ENCODE peak calls at places on chromosomes 5 and 9, in five cellular contexts. D, H, F, G and P are unnamed samples.

GRCh38 chr9:83662933-83663332 is 40.0 kb downstream of the IDNK start:
- DNase-seq in D (no peak), H (no peak), F (no peak), G (no peak), P (no peak)

GRCh38 chr5:100896054-100896453 is 7.0 kb downstream of the ST8SIA4 start:
- DNase-seq in D (no peak), H (no peak), F (no peak), G (no peak), P (no peak)

GRCh38 chr5:23648656-23649055 is 141.2 kb downstream of the PRDM9 start:
- DNase-seq in D (no peak), H (no peak), F (no peak), G (no peak), P (no peak)

GRCh38 chr5:95638632-95639031 is 7.9 kb upstream of the RFESD start:
- DNase-seq in D (no peak), H (no peak), F (no peak), G (no peak), P (no peak)

GRCh38 chr9:116124472-116125040 is 29.0 kb upstream of the PAPPA start:
- DNase-seq in D (no peak), H (no peak), F (peak), G (no peak), P (no peak)

GRCh38 chr9:131273146-131273545 is 3.2 kb downstream of the FAM78A start:
- DNase-seq in D (no peak), H (no peak), F (no peak), G (no peak), P (no peak)

GRCh38 chr5:1479581-1480188 is 34.4 kb upstream of the SLC6A3 start:
- DNase-seq in D (peak), H (peak), F (peak), G (no peak), P (no peak)

GRCh38 chr9:85339337-85339736 is 402.4 kb downstream of the AGTPBP1 start:
- DNase-seq in D (no peak), H (no peak), F (no peak), G (no peak), P (no peak)

GRCh38 chr9:115615821-115616665 is 498.1 kb upstream of the TNC start:
- DNase-seq in D (no peak), H (no peak), F (peak), G (no peak), P (peak)

GRCh38 chr5:140220032-140220697 is 45.2 kb downstream of the CYSTM1 start:
- DNase-seq in D (no peak), H (no peak), F (peak), G (no peak), P (no peak)

GRCh38 chr5:140113180-140113698 is 670 bp upstream of the PURA start:
- DNase-seq in D (peak), H (peak), F (peak), G (peak), P (no peak)

GRCh38 chr5:173035904-173036707 is 20.0 kb upstream of the CREBRF start:
- DNase-seq in D (no peak), H (no peak), F (no peak), G (no peak), P (no peak)

GRCh38 chr5:158797498-158797845 is 302.2 kb downstream of the EBF1 start:
- DNase-seq in D (no peak), H (no peak), F (no peak), G (no peak), P (no peak)

GRCh38 chr5:158798140-158798539 is 301.6 kb downstream of the EBF1 start:
- DNase-seq in D (no peak), H (no peak), F (no peak), G (no peak), P (no peak)

GRCh38 chr5:158801286-158801685 is 298.4 kb downstream of the EBF1 start:
- DNase-seq in D (no peak), H (no peak), F (no peak), G (no peak), P (no peak)

GRCh38 chr5:158792186-158792585 is 307.5 kb downstream of the EBF1 start:
- DNase-seq in D (no peak), H (no peak), F (no peak), G (no peak), P (no peak)

DNA sequence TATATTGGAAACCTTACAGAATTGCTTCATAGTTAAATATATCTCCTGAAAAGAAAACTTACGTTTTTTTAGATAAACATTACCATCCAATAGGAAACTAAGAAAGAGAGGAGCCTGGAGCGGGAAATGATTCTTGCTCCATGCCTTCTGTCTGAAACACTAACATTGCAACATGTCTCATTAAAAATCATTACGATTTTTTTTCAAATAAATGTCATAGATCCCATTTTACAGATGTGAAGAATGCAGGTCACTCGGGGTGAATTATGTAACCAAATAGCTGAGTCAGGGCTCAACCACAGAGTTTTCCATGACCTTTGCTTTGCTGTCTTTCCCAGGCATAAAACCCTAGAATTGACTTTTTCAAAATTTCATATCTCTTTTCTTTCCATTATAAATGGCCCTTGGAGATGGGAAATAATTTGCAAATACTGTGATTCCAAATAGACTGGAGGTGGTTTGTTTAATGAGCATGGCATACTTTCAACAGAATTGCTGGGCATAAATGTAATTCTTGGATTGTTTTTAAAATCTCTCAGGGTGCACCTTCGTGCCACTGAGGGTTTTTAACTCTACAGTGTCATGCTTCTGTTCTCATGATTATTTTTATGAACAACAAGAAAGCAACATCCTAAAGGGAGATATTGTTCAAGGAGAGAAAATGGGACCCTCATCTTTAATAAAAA is 302.8 kb downstream of the EBF1 start:
- DNase-seq in D (no peak), H (no peak), F (no peak), G (no peak), P (no peak)
- H3K4me3 ChIP-seq in D (no peak), H (no peak), F (no peak), G (no peak), P (no peak)

GRCh38 chr5:138539791-138540190 is 3.2 kb downstream of the ETF1 start:
- DNase-seq in D (no peak), H (no peak), F (no peak), G (no peak), P (no peak)
- H3K4me3 ChIP-seq in D (no peak), H (no peak), F (no peak), G (no peak), P (no peak)

GRCh38 chr5:118791986-118792734 is 196.2 kb downstream of the DTWD2 start:
- DNase-seq in D (peak), H (peak), F (peak), G (no peak), P (peak)
- H3K4me3 ChIP-seq in D (no peak), H (no peak), F (no peak), G (peak), P (no peak)

DNA sequence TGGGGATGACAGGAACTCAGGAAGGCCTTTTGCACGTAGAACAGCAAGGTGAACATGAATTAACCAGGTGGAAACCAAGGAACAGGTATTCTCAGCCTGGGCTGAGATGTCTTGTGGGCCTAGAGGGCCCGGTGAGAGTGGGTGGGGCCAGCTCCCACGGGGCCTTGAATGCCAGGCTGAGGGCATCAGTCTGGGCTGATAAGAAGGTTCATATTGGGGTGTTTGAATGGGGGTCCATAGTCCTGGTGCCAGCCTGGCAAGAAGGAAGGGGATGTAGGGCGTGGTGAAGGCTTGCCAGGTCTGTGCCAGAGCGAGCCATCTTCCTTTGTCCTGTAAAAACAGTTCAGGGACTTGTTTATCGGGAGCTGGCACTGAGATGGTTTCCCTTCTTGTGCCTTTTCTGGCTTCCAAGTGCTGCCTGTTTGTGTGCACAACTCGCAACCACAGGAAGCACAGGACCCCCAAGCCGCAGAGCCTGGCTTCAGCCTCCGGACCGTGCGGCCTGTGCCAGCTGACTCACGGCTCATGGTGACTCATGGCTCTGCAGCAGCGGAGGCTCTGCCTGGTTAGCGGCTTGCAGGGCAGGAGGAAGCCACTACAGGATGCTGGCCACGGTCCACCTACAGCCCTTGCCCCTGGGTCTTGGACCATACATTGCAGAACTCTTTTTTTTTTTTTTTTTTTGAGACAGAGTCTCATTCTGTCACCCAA is 2.4 kb downstream of the CARD19 start:
- DNase-seq in D (no peak), H (peak), F (no peak), G (peak), P (no peak)
- H3K4me3 ChIP-seq in D (peak), H (no peak), F (no peak), G (peak), P (no peak)

DNA sequence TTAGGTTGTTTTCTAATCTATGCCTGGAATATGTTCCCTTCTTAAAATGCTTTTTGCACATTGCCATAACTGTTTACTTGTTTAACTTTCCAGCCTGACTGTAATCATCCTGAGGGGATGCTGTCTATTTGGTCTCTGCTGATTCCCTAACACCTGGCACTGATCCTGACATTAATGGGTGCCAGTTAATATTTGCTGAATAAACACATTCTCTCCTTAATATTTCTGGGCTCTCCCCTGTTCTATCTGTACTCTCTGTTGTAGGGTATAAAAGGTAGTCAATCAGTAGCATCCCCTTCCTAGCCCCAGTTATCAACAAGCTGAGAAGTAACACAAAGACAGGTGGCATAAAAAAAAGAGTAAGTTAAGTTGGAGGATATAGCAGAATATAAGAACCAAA is 21.3 kb upstream of the SLC31A2 start:
- DNase-seq in D (no peak), H (no peak), F (no peak), G (no peak), P (no peak)
- H3K4me3 ChIP-seq in D (no peak), H (no peak), F (no peak), G (no peak), P (no peak)

GRCh38 chr9:94869415-94869838 is 142.9 kb downstream of the AOPEP start:
- DNase-seq in D (no peak), H (no peak), F (no peak), G (no peak), P (no peak)

GRCh38 chr9:94870793-94871558 is 144.5 kb downstream of the AOPEP start:
- DNase-seq in D (peak), H (no peak), F (peak), G (no peak), P (no peak)

GRCh38 chr9:94867842-94868312 is 141.4 kb downstream of the AOPEP start:
- DNase-seq in D (no peak), H (peak), F (no peak), G (no peak), P (no peak)

GRCh38 chr9:94868462-94868861 is 142.0 kb downstream of the AOPEP start:
- DNase-seq in D (no peak), H (no peak), F (no peak), G (no peak), P (no peak)

GRCh38 chr9:94870465-94870792 is 143.9 kb downstream of the AOPEP start:
- DNase-seq in D (no peak), H (no peak), F (no peak), G (no peak), P (no peak)
- H3K4me3 ChIP-seq in D (peak), H (no peak), F (no peak), G (no peak), P (no peak)

GRCh38 chr9:132547976-132548730 is 34.3 kb upstream of the BARHL1 start:
- DNase-seq in D (no peak), H (no peak), F (no peak), G (no peak), P (no peak)

GRCh38 chr9:132547436-132547835 is 35.0 kb upstream of the BARHL1 start:
- DNase-seq in D (no peak), H (no peak), F (no peak), G (no peak), P (no peak)

GRCh38 chr9:132547052-132547431 is 35.4 kb upstream of the BARHL1 start:
- DNase-seq in D (no peak), H (no peak), F (no peak), G (no peak), P (no peak)

GRCh38 chr9:132545578-132545977 is 36.8 kb upstream of the BARHL1 start:
- DNase-seq in D (no peak), H (no peak), F (no peak), G (no peak), P (no peak)

GRCh38 chr9:132546148-132547051 is 36.0 kb upstream of the BARHL1 start:
- DNase-seq in D (no peak), H (peak), F (peak), G (no peak), P (no peak)
- H3K4me3 ChIP-seq in D (no peak), H (peak), F (no peak), G (peak), P (no peak)

DNA sequence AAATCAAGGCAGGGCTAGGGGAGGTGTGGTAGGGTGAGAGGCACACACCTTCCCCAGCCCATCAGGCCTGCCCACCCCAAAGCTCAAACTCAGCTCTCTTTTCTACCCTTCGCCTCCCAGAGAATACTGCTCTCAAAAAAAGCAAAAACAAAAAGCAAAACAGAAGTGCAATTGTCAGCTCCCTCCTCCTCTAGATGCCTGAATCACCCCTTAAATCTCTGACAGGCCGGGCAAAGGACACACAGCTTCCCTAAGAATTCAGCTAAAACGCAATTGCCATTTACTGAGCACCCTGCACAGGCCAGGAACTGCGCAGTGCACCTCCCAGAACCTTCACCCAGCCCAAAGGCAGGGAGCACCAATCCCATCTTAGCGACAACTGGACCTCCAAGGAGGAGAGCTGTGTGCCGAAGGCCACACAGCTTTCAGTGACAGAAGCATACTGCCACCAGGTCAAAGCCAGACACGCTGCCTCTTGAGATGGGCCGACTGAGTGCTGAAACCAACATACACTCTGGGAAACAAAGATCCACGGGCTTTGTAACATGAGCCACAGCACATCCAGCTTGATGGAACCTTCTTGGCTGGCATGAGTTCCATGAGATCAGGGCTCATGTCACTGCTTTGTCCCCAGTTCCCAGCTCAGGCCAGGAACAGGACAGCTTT is 53.4 kb upstream of the STXBP1 start:
- DNase-seq in D (no peak), H (no peak), F (no peak), G (no peak), P (no peak)
- H3K4me3 ChIP-seq in D (no peak), H (no peak), F (no peak), G (no peak), P (no peak)

GRCh38 chr5:33474931-33475499 is 34.2 kb downstream of the TARS1 start:
- DNase-seq in D (no peak), H (no peak), F (no peak), G (no peak), P (no peak)

GRCh38 chr5:33477816-33478215 is 37.1 kb downstream of the TARS1 start:
- DNase-seq in D (no peak), H (no peak), F (no peak), G (no peak), P (no peak)

GRCh38 chr5:33475706-33476105 is 34.9 kb downstream of the TARS1 start:
- DNase-seq in D (no peak), H (no peak), F (no peak), G (no peak), P (no peak)

GRCh38 chr5:33479321-33479720 is 38.6 kb downstream of the TARS1 start:
- DNase-seq in D (no peak), H (no peak), F (no peak), G (no peak), P (no peak)

GRCh38 chr5:33476992-33477391 is 36.2 kb downstream of the TARS1 start:
- DNase-seq in D (no peak), H (no peak), F (no peak), G (no peak), P (no peak)
- H3K4me3 ChIP-seq in D (no peak), H (no peak), F (no peak), G (no peak), P (no peak)

DNA sequence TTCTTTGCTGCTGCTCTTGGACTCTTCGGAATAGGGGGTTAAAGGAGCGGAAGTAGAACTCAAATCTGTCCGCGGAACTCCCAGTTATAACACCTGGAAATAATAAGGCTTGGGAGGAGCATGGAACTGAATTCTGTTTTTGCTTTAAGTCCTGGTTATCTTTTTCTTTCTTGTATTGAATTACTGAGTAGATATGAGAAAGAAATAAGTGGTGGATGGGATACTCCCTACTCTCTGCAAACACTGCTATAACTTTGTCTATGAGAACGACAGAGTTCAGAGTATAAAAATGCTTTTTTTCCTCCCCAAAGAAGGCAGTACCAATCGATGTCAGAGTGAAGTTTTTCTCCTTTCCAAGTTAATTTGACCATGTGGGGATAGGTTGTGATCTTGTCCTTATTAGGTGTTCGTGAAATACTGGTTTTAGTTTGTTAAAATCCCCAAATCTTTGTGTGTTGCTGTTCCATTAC is 1.2 kb downstream of the RIC1 start:
- DNase-seq in D (peak), H (peak), F (peak), G (no peak), P (no peak)
- H3K4me3 ChIP-seq in D (peak), H (peak), F (peak), G (peak), P (peak)